ENCODE peak calls at places on chromosomes 3 and 15, in eight cellular contexts. A is astrocyte of the spinal cord, M is fibroblast of lung, Q is endodermal cell, D is upper lobe of right lung, T is HCT116, Y is substantia nigra, Z is nucleus accumbens. I is an unnamed sample.

GRCh38 chr3:147417896-147418295 is 8.7 kb downstream of the ZIC1 start:
- DNase-seq in D (no peak), Q (no peak), M (no peak), Y (no peak), Z (no peak), A (peak), T (no peak), I (no peak)

GRCh38 chr15:84949043-84949442 is 32.6 kb upstream of the PDE8A start:
- DNase-seq in D (no peak), Y (no peak), T (no peak), A (peak), Z (no peak), Q (no peak), M (peak), I (no peak)

GRCh38 chr3:169456900-169457299 is 206.6 kb downstream of the MECOM start:
- DNase-seq in M (no peak), D (no peak), Y (no peak), A (no peak), Q (peak), T (no peak), Z (no peak), I (no peak)

GRCh38 chr3:122858373-122858772 is 63.5 kb downstream of the SLC49A4 start:
- DNase-seq in M (peak), A (peak), Q (no peak), T (peak), D (no peak), Y (no peak), Z (no peak), I (no peak)

GRCh38 chr3:10557783-10558373 is 52.5 kb upstream of the ATP2B2 start:
- DNase-seq in Y (no peak), M (no peak), A (peak), Z (no peak), D (peak), T (no peak), Q (peak), I (no peak)

GRCh38 chr3:51796859-51797258 is 17.8 kb upstream of the IQCF6 start:
- DNase-seq in A (no peak), Y (no peak), Q (no peak), T (no peak), M (no peak), D (no peak), Z (no peak), I (no peak)

GRCh38 chr3:135860761-135861160 is 104.8 kb upstream of the PPP2R3A start:
- DNase-seq in A (no peak), Z (no peak), Y (no peak), Q (no peak), T (no peak), D (no peak), M (no peak), I (no peak)

GRCh38 chr3:69806735-69807438 is 67.6 kb downstream of the MITF start:
- DNase-seq in A (peak), Y (no peak), T (no peak), Q (no peak), M (peak), D (no peak), Z (no peak), I (no peak)

GRCh38 chr3:141367038-141367730 is 1.1 kb upstream of the ZBTB38 start:
- DNase-seq in Z (no peak), Y (no peak), M (peak), T (peak), A (peak), Q (no peak), D (no peak), I (no peak)

GRCh38 chr3:196641278-196642058 is 2.0 kb downstream of the NRROS start:
- DNase-seq in T (no peak), D (peak), Y (no peak), Z (no peak), Q (no peak), A (no peak), M (no peak), I (no peak)

GRCh38 chr15:75531041-75531450 is 48.1 kb downstream of the PTPN9 start:
- DNase-seq in M (peak), Q (no peak), D (no peak), T (no peak), A (peak), Z (no peak), Y (no peak), I (no peak)

GRCh38 chr3:40690696-40691597 is 166.2 kb downstream of the ZNF621 start:
- DNase-seq in Y (no peak), Z (no peak), T (no peak), Q (no peak), M (no peak), D (peak), A (peak), I (peak)

GRCh38 chr3:106423321-106424225 is 554.8 kb upstream of the CBLB start:
- DNase-seq in A (peak), M (no peak), Q (no peak), T (no peak), Y (no peak), D (no peak), Z (no peak), I (no peak)

I was measured in lower lobe of right lung.